ENCODE peak calls at places on chromosomes 2 and 18, in four cellular contexts. One of them, this sample, is unnamed.

GRCh38 chr18:3898866-3899613 is 449.1 kb downstream of the TGIF1 start:
- DNase-seq in CD4-positive, CD25-positive, alpha-beta regulatory T cell: no peak
- DNase-seq in left ventricle myocardium inferior: no peak
- DNase-seq in hypothalamus: no peak
- DNase-seq in this sample: no peak

GRCh38 chr2:80499095-80499494 is 194.5 kb upstream of the LRRTM1 start:
- DNase-seq in left ventricle myocardium inferior: no peak
- DNase-seq in CD4-positive, CD25-positive, alpha-beta regulatory T cell: no peak
- DNase-seq in hypothalamus: no peak
- DNase-seq in this sample: no peak

GRCh38 chr2:219249203-219249980 is 3.7 kb upstream of the TUBA4B start:
- DNase-seq in hypothalamus: peak
- DNase-seq in CD4-positive, CD25-positive, alpha-beta regulatory T cell: peak
- DNase-seq in left ventricle myocardium inferior: peak
- DNase-seq in this sample: peak

GRCh38 chr2:133788391-133788790 is 220.1 kb upstream of the NCKAP5 start:
- DNase-seq in left ventricle myocardium inferior: no peak
- DNase-seq in CD4-positive, CD25-positive, alpha-beta regulatory T cell: no peak
- DNase-seq in hypothalamus: no peak
- DNase-seq in this sample: no peak

GRCh38 chr2:237090906-237091305 is 5.2 kb downstream of the COPS8 start:
- DNase-seq in left ventricle myocardium inferior: no peak
- DNase-seq in hypothalamus: no peak
- DNase-seq in CD4-positive, CD25-positive, alpha-beta regulatory T cell: no peak
- DNase-seq in this sample: no peak

GRCh38 chr18:58242435-58242834 is 198.4 kb downstream of the NEDD4L start:
- DNase-seq in CD4-positive, CD25-positive, alpha-beta regulatory T cell: no peak
- DNase-seq in hypothalamus: no peak
- DNase-seq in left ventricle myocardium inferior: no peak
- DNase-seq in this sample: no peak

GRCh38 chr18:6331872-6332271 is 82.8 kb downstream of the L3MBTL4 start:
- DNase-seq in hypothalamus: no peak
- DNase-seq in CD4-positive, CD25-positive, alpha-beta regulatory T cell: no peak
- DNase-seq in left ventricle myocardium inferior: no peak
- DNase-seq in this sample: no peak

GRCh38 chr2:157929871-157930667 is 53.9 kb upstream of the ACVR1 start:
- DNase-seq in CD4-positive, CD25-positive, alpha-beta regulatory T cell: no peak
- DNase-seq in hypothalamus: no peak
- DNase-seq in left ventricle myocardium inferior: no peak
- DNase-seq in this sample: peak

GRCh38 chr2:132416996-132417395 is 391 bp downstream of the GPR39 start:
- DNase-seq in left ventricle myocardium inferior: no peak
- DNase-seq in hypothalamus: no peak
- DNase-seq in CD4-positive, CD25-positive, alpha-beta regulatory T cell: no peak
- DNase-seq in this sample: no peak

GRCh38 chr2:241773511-241774418 is 2.9 kb upstream of the GAL3ST2 start:
- DNase-seq in CD4-positive, CD25-positive, alpha-beta regulatory T cell: no peak
- DNase-seq in hypothalamus: no peak
- DNase-seq in left ventricle myocardium inferior: no peak
- DNase-seq in this sample: no peak

GRCh38 chr2:41400057-41400665 is 647.7 kb upstream of the PKDCC start:
- DNase-seq in CD4-positive, CD25-positive, alpha-beta regulatory T cell: no peak
- DNase-seq in hypothalamus: no peak
- DNase-seq in left ventricle myocardium inferior: no peak
- DNase-seq in this sample: no peak

GRCh38 chr18:2924920-2925319 is 78.1 kb downstream of the EMILIN2 start:
- DNase-seq in left ventricle myocardium inferior: no peak
- DNase-seq in CD4-positive, CD25-positive, alpha-beta regulatory T cell: no peak
- DNase-seq in hypothalamus: no peak
- DNase-seq in this sample: no peak

GRCh38 chr18:62881509-62882016 is 166.2 kb downstream of the PHLPP1 start:
- DNase-seq in hypothalamus: no peak
- DNase-seq in left ventricle myocardium inferior: no peak
- DNase-seq in CD4-positive, CD25-positive, alpha-beta regulatory T cell: no peak
- DNase-seq in this sample: no peak

GRCh38 chr2:64015386-64015785 is 3.8 kb downstream of the VPS54 start:
- DNase-seq in CD4-positive, CD25-positive, alpha-beta regulatory T cell: no peak
- DNase-seq in left ventricle myocardium inferior: no peak
- DNase-seq in hypothalamus: no peak
- DNase-seq in this sample: peak

GRCh38 chr2:176242211-176242610 is 27.0 kb upstream of the MTX2 start:
- DNase-seq in left ventricle myocardium inferior: no peak
- DNase-seq in hypothalamus: no peak
- DNase-seq in CD4-positive, CD25-positive, alpha-beta regulatory T cell: no peak
- DNase-seq in this sample: no peak

GRCh38 chr2:136116813-136117390 is 1.0 kb downstream of the CXCR4 start:
- DNase-seq in hypothalamus: no peak
- DNase-seq in left ventricle myocardium inferior: peak
- DNase-seq in CD4-positive, CD25-positive, alpha-beta regulatory T cell: peak
- DNase-seq in this sample: peak

GRCh38 chr2:159553727-159554126 is 62.6 kb downstream of the BAZ2B start:
- DNase-seq in CD4-positive, CD25-positive, alpha-beta regulatory T cell: no peak
- DNase-seq in left ventricle myocardium inferior: no peak
- DNase-seq in hypothalamus: no peak
- DNase-seq in this sample: no peak

GRCh38 chr2:6993230-6993640 is 76.0 kb downstream of the RNF144A start:
- DNase-seq in left ventricle myocardium inferior: peak
- DNase-seq in CD4-positive, CD25-positive, alpha-beta regulatory T cell: no peak
- DNase-seq in hypothalamus: peak
- DNase-seq in this sample: no peak

GRCh38 chr2:144015655-144016245 is 504.2 kb downstream of the ZEB2 start:
- DNase-seq in CD4-positive, CD25-positive, alpha-beta regulatory T cell: no peak
- DNase-seq in left ventricle myocardium inferior: no peak
- DNase-seq in hypothalamus: no peak
- DNase-seq in this sample: no peak

GRCh38 chr2:170587937-170588336 is 127.2 kb upstream of the SP5 start:
- DNase-seq in left ventricle myocardium inferior: no peak
- DNase-seq in CD4-positive, CD25-positive, alpha-beta regulatory T cell: no peak
- DNase-seq in hypothalamus: no peak
- DNase-seq in this sample: no peak

GRCh38 chr2:226136739-226137138 is 662.9 kb downstream of the IRS1 start:
- DNase-seq in CD4-positive, CD25-positive, alpha-beta regulatory T cell: no peak
- DNase-seq in hypothalamus: no peak
- DNase-seq in left ventricle myocardium inferior: no peak
- DNase-seq in this sample: peak

GRCh38 chr2:100978582-100979051 is 23.5 kb upstream of the RPL31 start:
- DNase-seq in CD4-positive, CD25-positive, alpha-beta regulatory T cell: no peak
- DNase-seq in left ventricle myocardium inferior: no peak
- DNase-seq in hypothalamus: no peak
- DNase-seq in this sample: no peak

GRCh38 chr2:104378853-104379374 is 475.0 kb upstream of the POU3F3 start:
- DNase-seq in left ventricle myocardium inferior: no peak
- DNase-seq in CD4-positive, CD25-positive, alpha-beta regulatory T cell: peak
- DNase-seq in hypothalamus: peak
- DNase-seq in this sample: peak

GRCh38 chr2:5803547-5803946 is 111.4 kb downstream of the SOX11 start:
- DNase-seq in hypothalamus: no peak
- DNase-seq in left ventricle myocardium inferior: no peak
- DNase-seq in CD4-positive, CD25-positive, alpha-beta regulatory T cell: no peak
- DNase-seq in this sample: no peak

GRCh38 chr2:91748869-91749268 is 3057.4 kb downstream of the RPIA start:
- DNase-seq in hypothalamus: no peak
- DNase-seq in left ventricle myocardium inferior: no peak
- DNase-seq in CD4-positive, CD25-positive, alpha-beta regulatory T cell: no peak
- DNase-seq in this sample: no peak

GRCh38 chr18:59612461-59612860 is 84.8 kb downstream of the CCBE1 start:
- DNase-seq in CD4-positive, CD25-positive, alpha-beta regulatory T cell: no peak
- DNase-seq in left ventricle myocardium inferior: no peak
- DNase-seq in hypothalamus: no peak
- DNase-seq in this sample: no peak